ENCODE peak calls at places on chromosomes 7 and 10, in ten cellular contexts. H is activated CD4-positive, alpha-beta T cell treated with anti-CD3 and anti-CD28 coated beads, Interleukin-2, amount 50 U/mL, for 24 hours; V is heart left ventricle; R is CD8-positive, alpha-beta memory T cell; J is amniotic stem cell; F is NCI-H2081 treated with DMSO at 0.1 percent for 48 hours; M is HS-5; Z is foreskin keratinocyte; Q is MV-4-11; P is NCI-H1048. C is an unnamed sample.

GRCh38 chr10:106609867-106610266 is 554.6 kb downstream of the SORCS1 start:
- DNase-seq in V (no peak), M (no peak), R (no peak), P (no peak), Q (peak), J (no peak), H (no peak), F (no peak), Z (no peak), C (no peak)

GRCh38 chr7:86846494-86847190 is 202.9 kb downstream of the GRM3 start:
- DNase-seq in F (no peak), H (no peak), Q (no peak), P (no peak), R (no peak), M (no peak), V (no peak), Z (no peak), J (no peak), C (no peak)

GRCh38 chr7:23893942-23894890 is 184.2 kb downstream of the STK31 start:
- DNase-seq in M (no peak), J (no peak), F (no peak), H (no peak), V (no peak), Z (no peak), Q (peak), R (no peak), P (no peak), C (no peak)

GRCh38 chr7:33923440-33924229 is 18.3 kb downstream of the BMPER start:
- DNase-seq in R (no peak), Z (no peak), V (no peak), Q (no peak), F (no peak), H (no peak), M (no peak), J (no peak), P (no peak), C (no peak)

GRCh38 chr10:23157691-23158369 is 34.3 kb upstream of the PTF1A start:
- DNase-seq in J (no peak), M (no peak), Z (no peak), V (no peak), F (no peak), Q (peak), R (no peak), H (no peak), P (no peak), C (no peak)

GRCh38 chr7:7956531-7957221 is 11.9 kb upstream of the GLCCI1 start:
- DNase-seq in V (no peak), F (no peak), M (peak), R (no peak), J (no peak), Z (peak), P (no peak), H (no peak), Q (no peak), C (no peak)

GRCh38 chr10:91541481-91541880 is 91.4 kb downstream of the PPP1R3C start:
- DNase-seq in M (no peak), F (no peak), H (no peak), R (no peak), Z (no peak), Q (peak), J (no peak), V (no peak), P (no peak), C (no peak)

GRCh38 chr10:21369697-21370096 is 155.8 kb downstream of the SKIDA1 start:
- DNase-seq in Q (peak), H (no peak), J (no peak), F (no peak), P (no peak), R (no peak), Z (no peak), M (no peak), V (no peak), C (no peak)

GRCh38 chr10:112143420-112143819 is 40.1 kb downstream of the GPAM start:
- DNase-seq in Q (no peak), M (no peak), R (no peak), V (no peak), Z (no peak), P (no peak), F (no peak), J (no peak), H (no peak), C (no peak)

GRCh38 chr7:127979728-127980126 is 51.5 kb downstream of the LRRC4 start:
- DNase-seq in H (no peak), Z (no peak), V (no peak), J (no peak), M (no peak), R (no peak), F (no peak), P (no peak), Q (no peak), C (no peak)

GRCh38 chr10:111106081-111106480 is 29.3 kb downstream of the ADRA2A start:
- DNase-seq in R (no peak), Z (no peak), H (no peak), V (no peak), J (no peak), P (no peak), F (no peak), Q (no peak), M (no peak), C (no peak)

GRCh38 chr10:5163487-5163886 is 21.5 kb downstream of the AKR1C8 start:
- DNase-seq in H (no peak), R (no peak), P (no peak), F (no peak), M (no peak), J (no peak), V (no peak), Z (no peak), Q (no peak), C (no peak)

GRCh38 chr7:148563583-148564274 is 26.8 kb upstream of the C7orf33 start:
- DNase-seq in R (no peak), M (no peak), V (no peak), J (no peak), F (no peak), Q (no peak), H (no peak), P (no peak), Z (no peak), C (no peak)

GRCh38 chr10:27192284-27192683 is 37.1 kb downstream of the MASTL start:
- DNase-seq in Z (peak), H (no peak), J (peak), P (no peak), R (no peak), Q (peak), M (peak), V (no peak), F (no peak), C (no peak)

GRCh38 chr10:131354380-131354779 is 42.9 kb upstream of the TCERG1L start:
- DNase-seq in V (no peak), P (no peak), R (no peak), F (no peak), M (no peak), H (no peak), J (no peak), Q (no peak), Z (no peak), C (no peak)

GRCh38 chr7:88299126-88299525 is 7.6 kb downstream of the STEAP4 start:
- DNase-seq in Q (no peak), R (no peak), J (no peak), F (no peak), P (no peak), H (no peak), M (no peak), Z (no peak), V (no peak), C (no peak)

GRCh38 chr10:94288361-94289116 is 74.2 kb downstream of the NOC3L start:
- DNase-seq in V (no peak), H (no peak), F (no peak), J (no peak), P (no peak), Q (no peak), R (no peak), Z (no peak), M (no peak), C (no peak)

GRCh38 chr7:152158801-152159587 is 133.5 kb downstream of the GALNT11 start:
- DNase-seq in P (no peak), Z (no peak), J (no peak), M (no peak), Q (peak), H (no peak), R (no peak), F (no peak), V (no peak), C (no peak)

GRCh38 chr10:4652111-4653010 is 173.6 kb upstream of the AKR1E2 start:
- DNase-seq in Z (no peak), H (peak), R (no peak), P (no peak), J (no peak), Q (no peak), M (no peak), F (no peak), V (no peak), C (no peak)

GRCh38 chr10:104337985-104338735 is at the start of gene ITPRIP:
- DNase-seq in P (no peak), F (no peak), M (no peak), J (peak), Q (peak), H (peak), R (peak), V (peak), Z (no peak), C (peak)

GRCh38 chr7:91657386-91658120 is 222.9 kb downstream of the MTERF1 start:
- DNase-seq in F (no peak), Q (no peak), P (no peak), J (no peak), R (no peak), M (peak), V (no peak), Z (peak), H (no peak), C (no peak)

GRCh38 chr10:112071596-112072133 is 111.9 kb downstream of the GPAM start:
- DNase-seq in H (no peak), Q (no peak), R (no peak), M (no peak), F (no peak), J (no peak), P (no peak), V (no peak), Z (peak), C (no peak)

GRCh38 chr7:132546366-132547145 is 29.7 kb downstream of the PLXNA4 start:
- DNase-seq in R (no peak), F (no peak), J (no peak), Z (no peak), M (no peak), V (no peak), H (no peak), Q (no peak), P (no peak), C (no peak)

GRCh38 chr7:55124989-55125875 is 106.4 kb downstream of the EGFR start:
- DNase-seq in Z (no peak), H (no peak), F (no peak), Q (no peak), M (no peak), V (no peak), P (no peak), J (no peak), R (no peak), C (no peak)

GRCh38 chr10:95181731-95182130 is 12.3 kb upstream of the ACSM6 start:
- DNase-seq in J (no peak), R (no peak), P (no peak), V (no peak), F (no peak), Z (no peak), H (no peak), M (peak), Q (no peak), C (no peak)

GRCh38 chr7:100044719-100045118 is 4.9 kb upstream of the ZSCAN21 start:
- DNase-seq in V (no peak), J (no peak), H (no peak), R (no peak), Q (peak), M (no peak), F (no peak), Z (no peak), P (no peak), C (no peak)

GRCh38 chr7:136957391-136957790 is 88.9 kb downstream of the CHRM2 start:
- DNase-seq in Q (no peak), R (no peak), Z (no peak), H (no peak), V (no peak), P (no peak), J (no peak), F (no peak), M (no peak), C (no peak)

GRCh38 chr7:158617737-158618128 is 30.1 kb upstream of the PTPRN2 start:
- DNase-seq in F (no peak), Z (no peak), R (no peak), Q (no peak), V (no peak), P (no peak), J (no peak), H (no peak), M (no peak), C (no peak)

GRCh38 chr10:46028584-46029570 is 1.5 kb downstream of the NCOA4 start:
- DNase-seq in R (no peak), Q (peak), P (peak), J (peak), V (no peak), M (peak), Z (no peak), H (no peak), F (no peak), C (no peak)

GRCh38 chr7:150417239-150417638 is 33.2 kb upstream of the GIMAP8 start:
- DNase-seq in H (no peak), F (no peak), P (no peak), V (no peak), Q (no peak), M (no peak), Z (no peak), R (no peak), J (no peak), C (no peak)

GRCh38 chr7:5429253-5429856 is 5.7 kb upstream of the TNRC18 start:
- DNase-seq in F (no peak), M (no peak), Q (no peak), V (peak), R (no peak), H (no peak), Z (peak), P (no peak), J (no peak), C (no peak)

GRCh38 chr10:9579110-9579705 is 1438.5 kb upstream of the CELF2 start:
- DNase-seq in Q (no peak), P (no peak), H (no peak), J (no peak), R (no peak), V (no peak), Z (no peak), M (no peak), F (no peak), C (no peak)